ENCODE peak calls at places on chromosomes 5 and 9, in four cellular contexts. E, J, I and K are unnamed samples.

GRCh38 chr9:36738318-36738975 is 165.8 kb downstream of the MELK start:
- DNase-seq in I (peak; percentile 16), J (peak; percentile 42), E (no peak), K (no peak)

GRCh38 chr9:98091735-98092632 is 27.0 kb downstream of the TRIM14 start:
- DNase-seq in I (peak; percentile 56), J (no peak), E (peak; percentile 79), K (peak; percentile 61)

GRCh38 chr9:137506702-137507171 is 43.5 kb downstream of the PNPLA7 start:
- DNase-seq in I (peak; percentile 93), J (peak; percentile 76), E (no peak), K (no peak)

GRCh38 chr5:107676702-107677101 is 6.0 kb upstream of the EFNA5 start:
- DNase-seq in E (no peak), I (no peak), J (no peak), K (no peak)

GRCh38 chr5:104652271-104652861 is 1089.8 kb upstream of the NUDT12 start:
- DNase-seq in E (peak; percentile 40), I (no peak), J (no peak), K (no peak)

GRCh38 chr9:27183701-27184100 is 74.7 kb downstream of the TEK start:
- DNase-seq in I (no peak), E (no peak), J (peak; percentile 32), K (no peak)

GRCh38 chr5:165370233-165370632 is 1864.8 kb downstream of the MAT2B start:
- DNase-seq in I (no peak), E (no peak), J (no peak), K (no peak)

GRCh38 chr5:96663608-96664007 is 1.4 kb downstream of the CAST start:
- DNase-seq in J (no peak), E (no peak), I (no peak), K (no peak)

GRCh38 chr9:11702529-11702928 is 990.7 kb upstream of the TYRP1 start:
- DNase-seq in E (no peak), I (no peak), J (no peak), K (peak; percentile 14)

GRCh38 chr5:116576043-116576713 is 1.6 kb upstream of the SEMA6A start:
- DNase-seq in I (peak; percentile 17), E (peak; percentile 93), J (peak; percentile 68), K (peak; percentile 68)

GRCh38 chr5:150992705-150993104 is 27.7 kb upstream of the GPX3 start:
- DNase-seq in I (no peak), J (no peak), E (no peak), K (no peak)

GRCh38 chr9:93590609-93591234 is 14.3 kb downstream of the PHF2 start:
- DNase-seq in J (no peak), E (no peak), I (no peak), K (no peak)

GRCh38 chr5:62354028-62354874 is 48.2 kb downstream of the KIF2A start:
- DNase-seq in J (peak; percentile 74), I (peak; percentile 65), E (peak; percentile 51), K (peak; percentile 85)

GRCh38 chr5:54470677-54471076 is 15.2 kb downstream of the HSPB3 start:
- DNase-seq in I (peak; percentile 89), J (peak; percentile 69), E (no peak), K (peak; percentile 77)

GRCh38 chr5:18195910-18196309 is 561.6 kb downstream of the TAF11L14 start:
- DNase-seq in E (no peak), I (no peak), J (no peak), K (no peak)

GRCh38 chr9:38690574-38690973 is 29.4 kb downstream of the FAM240B start:
- DNase-seq in J (no peak), E (no peak), I (no peak), K (peak; percentile 13)

GRCh38 chr5:135457424-135458071 is 5.4 kb upstream of the TIFAB start:
- DNase-seq in E (peak; percentile 91), J (peak; percentile 36), I (peak; percentile 45), K (peak; percentile 66)

GRCh38 chr5:128572546-128573339 is 34.7 kb upstream of the FBN2 start:
- DNase-seq in E (no peak), I (no peak), J (peak; percentile 37), K (peak; percentile 74)

DNA sequence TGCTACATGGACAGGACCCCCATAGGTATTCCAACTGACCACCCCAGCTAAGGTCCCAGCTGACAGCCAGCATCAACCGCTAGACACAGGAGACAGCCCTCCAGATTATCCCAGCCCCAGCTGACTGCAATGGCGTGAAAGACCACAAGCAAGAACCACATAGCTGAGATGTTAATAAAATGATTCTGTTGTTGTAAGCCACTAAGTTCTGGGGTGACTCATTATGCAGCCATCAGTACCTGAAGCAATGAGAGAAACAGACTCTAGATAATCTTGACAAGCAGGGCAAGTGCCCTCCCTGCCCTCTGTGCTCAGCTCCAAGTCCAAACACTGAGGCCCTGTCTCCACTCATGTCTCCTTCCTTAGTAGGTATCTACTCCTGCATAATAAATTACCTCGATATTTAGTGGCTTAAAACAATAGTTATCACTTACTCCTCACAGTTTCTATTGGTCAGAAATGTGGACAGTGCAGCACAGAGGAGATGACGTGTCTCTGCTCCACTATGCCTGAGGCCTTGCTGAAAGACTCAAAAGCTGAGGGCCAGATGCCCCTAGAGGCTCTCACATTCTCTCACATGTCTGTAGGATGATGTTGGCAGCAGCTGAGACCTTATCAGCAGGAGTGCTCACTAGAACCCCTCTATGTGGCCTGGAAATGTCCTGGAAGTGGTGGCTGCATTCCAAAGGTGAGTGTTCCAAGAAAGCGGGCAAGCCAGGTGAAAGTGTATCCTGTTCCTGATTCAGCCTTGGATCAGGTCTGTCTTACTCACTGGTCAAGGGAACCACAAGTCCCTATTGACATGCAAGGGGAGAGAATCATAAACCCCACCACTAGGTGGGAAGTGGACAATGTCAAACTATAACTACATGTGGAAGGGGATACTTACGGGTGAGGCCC is 2.5 kb downstream of the MGAT1 start:
- DNase-seq in E (no peak), J (peak; percentile 58), I (peak; percentile 83), K (peak; percentile 77)
- TF ChIP-seq CTCF in E (no peak), J (peak; percentile 18), I (peak; percentile 36), K (peak; percentile 30)

DNA sequence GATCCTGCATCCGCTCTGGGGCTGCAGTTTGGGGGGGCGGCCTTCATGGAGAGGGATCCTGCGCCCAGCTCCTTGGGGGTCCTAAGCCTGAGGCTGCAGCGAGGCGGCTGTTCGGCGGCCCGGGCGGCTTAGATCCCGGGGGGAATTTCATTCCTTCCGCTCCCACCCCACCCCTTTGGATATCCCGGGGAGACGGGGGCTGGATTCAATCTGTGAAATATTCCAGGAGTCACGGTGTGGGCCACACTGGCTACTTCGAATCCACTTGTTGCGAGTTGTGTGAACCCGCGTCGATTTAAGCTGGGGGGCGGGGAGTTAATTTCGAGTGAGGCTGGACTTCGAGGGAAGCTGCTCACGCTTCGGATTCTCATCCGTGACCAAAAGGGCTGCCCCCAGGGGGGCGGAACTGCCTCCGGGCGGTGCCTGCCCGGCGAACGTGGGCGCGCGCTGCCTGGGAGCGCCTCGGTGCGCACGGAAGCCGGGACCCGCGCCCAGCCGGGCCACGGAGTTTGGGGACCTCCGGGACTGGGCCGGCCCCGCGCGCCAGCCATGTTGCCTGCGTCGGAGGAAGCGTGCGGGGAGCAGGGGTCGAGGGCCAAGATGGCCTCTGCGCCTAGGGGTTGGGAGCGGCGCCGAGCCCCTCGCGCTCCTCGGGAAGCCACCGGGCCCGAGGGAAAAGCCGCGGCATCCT is 790 bp downstream of the OCLN start:
- DNase-seq in E (peak; percentile 63), I (peak; percentile 11), J (peak; percentile 28), K (no peak)
- H3K4me3 ChIP-seq in E (peak overlapping the region; percentile 96), I (peak overlapping the region; percentile 56), J (peak overlapping the region; percentile 63), K (peak overlapping the region; percentile 57)

DNA sequence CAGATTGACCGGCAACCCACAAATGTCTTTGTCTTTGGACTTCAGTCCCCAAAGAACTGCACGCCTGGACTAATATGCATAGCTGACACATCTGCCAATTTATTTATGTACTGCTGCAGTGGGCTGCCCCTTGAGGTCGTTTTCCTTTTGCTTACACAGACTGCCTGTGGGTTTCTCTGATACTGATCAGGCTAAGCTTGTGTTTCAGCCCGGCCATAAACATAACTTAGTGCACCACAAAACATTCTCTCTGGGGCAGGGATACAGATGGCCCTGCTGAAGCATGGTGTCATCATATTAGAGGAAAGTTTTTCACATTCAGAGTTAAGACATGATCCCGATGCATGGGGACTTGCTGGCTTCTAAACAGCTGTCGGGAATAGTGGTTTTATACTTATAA is 75.3 kb downstream of the NUDT12 start:
- DNase-seq in E (no peak), I (peak; percentile 81), J (no peak), K (peak; percentile 72)
- TF ChIP-seq CTCF in E (no peak), I (peak; percentile 36), J (no peak), K (peak; percentile 33)

GRCh38 chr9:133868203-133868602 is 123.9 kb downstream of the VAV2 start:
- DNase-seq in J (no peak), E (no peak), I (no peak), K (no peak)
- H3K4me3 ChIP-seq in J (no peak overlapping the region), E (no peak overlapping the region), I (no peak overlapping the region), K (no peak overlapping the region)

GRCh38 chr5:56299212-56299611 is 66.1 kb upstream of the ANKRD55 start:
- DNase-seq in I (no peak), J (no peak), E (no peak), K (no peak)
- TF ChIP-seq CTCF in I (no peak), J (no peak), E (no peak), K (no peak)